ENCODE peak calls at places on chromosomes 6 and 20, in ten cellular contexts. J, X, C, Z, I, G, Q, B, O and F are unnamed samples.

GRCh38 chr20:29349836-29350235 is 1907.6 kb upstream of the DEFB115 start:
- DNase-seq in J (no peak), X (no peak), C (no peak), Z (no peak), I (no peak), G (no peak), Q (no peak), B (no peak), O (no peak), F (no peak)

GRCh38 chr20:63955281-63955845 is 853 bp downstream of the UCKL1 start:
- DNase-seq in J (no peak), X (peak; percentile 33), C (peak; percentile 43), Z (no peak), I (peak; percentile 57), G (peak; percentile 69), Q (peak; percentile 72), B (no peak), O (no peak), F (no peak)

GRCh38 chr20:57773059-57773815 is 63.4 kb upstream of the PMEPA1 start:
- DNase-seq in J (peak; percentile 12), X (no peak), C (no peak), Z (no peak), I (no peak), G (no peak), Q (no peak), B (no peak), O (no peak), F (no peak)

GRCh38 chr6:34897130-34897529 is 8.1 kb downstream of the ANKS1A start:
- DNase-seq in J (no peak), X (no peak), C (no peak), Z (no peak), I (no peak), G (no peak), Q (no peak), B (no peak), O (no peak), F (no peak)

GRCh38 chr6:90121982-90122381 is 174.7 kb downstream of the BACH2 start:
- DNase-seq in J (peak; percentile 76), X (no peak), C (no peak), Z (no peak), I (peak; percentile 43), G (peak; percentile 71), Q (no peak), B (no peak), O (no peak), F (no peak)

GRCh38 chr20:62019881-62020492 is 45.7 kb downstream of the TAF4 start:
- DNase-seq in J (no peak), X (no peak), C (no peak), Z (no peak), I (no peak), G (no peak), Q (no peak), B (no peak), O (no peak), F (no peak)

GRCh38 chr6:53031281-53031680 is 33.9 kb upstream of the FBXO9 start:
- DNase-seq in J (no peak), X (no peak), C (no peak), Z (no peak), I (no peak), G (no peak), Q (no peak), B (no peak), O (no peak), F (no peak)

GRCh38 chr20:62907377-62908317 is 18.7 kb downstream of the DIDO1 start:
- DNase-seq in J (no peak), X (no peak), C (peak; percentile 49), Z (no peak), I (no peak), G (peak; percentile 22), Q (no peak), B (no peak), O (no peak), F (no peak)

GRCh38 chr6:41757268-41757667 is 10.1 kb upstream of the PGC start:
- DNase-seq in J (no peak), X (no peak), C (no peak), Z (no peak), I (no peak), G (no peak), Q (no peak), B (no peak), O (no peak), F (no peak)

GRCh38 chr6:142844065-142844755 is 100.8 kb downstream of the HIVEP2 start:
- DNase-seq in J (no peak), X (peak; percentile 74), C (no peak), Z (no peak), I (no peak), G (peak; percentile 76), Q (no peak), B (no peak), O (no peak), F (no peak)

GRCh38 chr6:52261229-52261628 is 16.9 kb upstream of the IL17F start:
- DNase-seq in J (no peak), X (peak; percentile 51), C (no peak), Z (no peak), I (peak; percentile 78), G (peak; percentile 75), Q (no peak), B (no peak), O (no peak), F (no peak)

GRCh38 chr20:45974896-45975565 is 3.0 kb upstream of the ZNF335 start:
- DNase-seq in J (peak; percentile 27), X (no peak), C (no peak), Z (no peak), I (no peak), G (peak; percentile 30), Q (no peak), B (no peak), O (no peak), F (no peak)

GRCh38 chr20:17875981-17876385 is 92.6 kb downstream of the SNX5 start:
- DNase-seq in J (no peak), X (no peak), C (peak; percentile 78), Z (no peak), I (no peak), G (no peak), Q (no peak), B (no peak), O (no peak), F (no peak)

GRCh38 chr20:4151991-4152695 is 136.8 kb upstream of the RNF24 start:
- DNase-seq in J (no peak), X (no peak), C (no peak), Z (no peak), I (peak; percentile 29), G (peak; percentile 53), Q (no peak), B (no peak), O (no peak), F (no peak)

GRCh38 chr20:62993856-62994494 is 12.8 kb downstream of the BHLHE23 start:
- DNase-seq in J (no peak), X (no peak), C (no peak), Z (no peak), I (no peak), G (no peak), Q (no peak), B (no peak), O (no peak), F (no peak)

GRCh38 chr6:43052842-43053544 is 658 bp downstream of the CUL7 start:
- DNase-seq in J (no peak), X (peak; percentile 29), C (peak; percentile 32), Z (peak; percentile 24), I (peak; percentile 39), G (peak; percentile 67), Q (no peak), B (no peak), O (peak; percentile 10), F (no peak)

GRCh38 chr6:55023231-55023630 is 151.1 kb upstream of the HCRTR2 start:
- DNase-seq in J (no peak), X (no peak), C (no peak), Z (no peak), I (no peak), G (no peak), Q (no peak), B (no peak), O (no peak), F (no peak)

GRCh38 chr6:24148154-24148570 is 22.1 kb downstream of the NRSN1 start:
- DNase-seq in J (no peak), X (no peak), C (no peak), Z (no peak), I (no peak), G (no peak), Q (no peak), B (no peak), O (no peak), F (no peak)

GRCh38 chr6:162856885-162857284 is 129.1 kb downstream of the PACRG start:
- DNase-seq in J (no peak), X (peak; percentile 83), C (peak; percentile 71), Z (peak; percentile 56), I (peak; percentile 73), G (peak; percentile 85), Q (no peak), B (no peak), O (no peak), F (peak; percentile 58)

GRCh38 chr6:108560463-108561308 is at the start of gene FOXO3:
- DNase-seq in J (peak; percentile 96), X (peak; percentile 87), C (peak; percentile 92), Z (no peak), I (peak; percentile 90), G (peak; percentile 94), Q (peak; percentile 87), B (peak; percentile 46), O (peak; percentile 48), F (peak; percentile 81)

GRCh38 chr6:150902142-150902800 is 36.8 kb downstream of the MTHFD1L start:
- DNase-seq in J (no peak), X (peak; percentile 45), C (no peak), Z (no peak), I (no peak), G (peak; percentile 49), Q (no peak), B (no peak), O (no peak), F (no peak)

GRCh38 chr6:4402477-4402976 is 267.2 kb upstream of the ECI2 start:
- DNase-seq in J (no peak), X (peak; percentile 87), C (no peak), Z (no peak), I (peak; percentile 87), G (peak; percentile 93), Q (peak; percentile 34), B (no peak), O (no peak), F (no peak)

GRCh38 chr6:33785766-33786165 is 3.2 kb downstream of the LEMD2 start:
- DNase-seq in J (no peak), X (no peak), C (no peak), Z (no peak), I (peak; percentile 63), G (peak; percentile 97), Q (peak; percentile 20), B (no peak), O (no peak), F (no peak)

GRCh38 chr20:24629668-24630067 is 160.2 kb downstream of the SYNDIG1 start:
- DNase-seq in J (peak; percentile 25), X (no peak), C (peak; percentile 75), Z (no peak), I (no peak), G (no peak), Q (no peak), B (no peak), O (no peak), F (no peak)

GRCh38 chr6:78308025-78308424 is 559.3 kb upstream of the IRAK1BP1 start:
- DNase-seq in J (no peak), X (no peak), C (peak; percentile 7), Z (no peak), I (no peak), G (no peak), Q (peak; percentile 10), B (no peak), O (no peak), F (no peak)

GRCh38 chr6:63764318-63764916 is 128.8 kb downstream of the PHF3 start:
- DNase-seq in J (no peak), X (peak; percentile 69), C (no peak), Z (peak; percentile 65), I (no peak), G (peak; percentile 54), Q (peak; percentile 55), B (no peak), O (no peak), F (peak; percentile 11)

GRCh38 chr6:155412335-155412734 is 43.3 kb downstream of the NOX3 start:
- DNase-seq in J (no peak), X (peak; percentile 37), C (no peak), Z (no peak), I (no peak), G (peak; percentile 26), Q (no peak), B (no peak), O (no peak), F (no peak)

GRCh38 chr6:6577736-6578135 is 10.8 kb upstream of the LY86 start:
- DNase-seq in J (no peak), X (no peak), C (no peak), Z (no peak), I (no peak), G (no peak), Q (no peak), B (no peak), O (no peak), F (no peak)